ENCODE peak calls at places on chromosomes 5 and 9, in five cellular contexts. R is naive thymus-derived CD8-positive, alpha-beta T cell; D is NCI-H1694; J is stimulated activated CD8-positive, alpha-beta memory T cell treated with anti-CD3 and anti-CD28 coated beads, Interleukin-15, amount 100 ng/mL, for 48 hours; X is lower leg skin. Q is an unnamed sample.

GRCh38 chr5:65767565-65767964 is 45.6 kb downstream of the NLN start:
- DNase-seq in D (no peak), J (no peak), X (no peak), R (no peak), Q (no peak)

GRCh38 chr9:136921718-136922117 is 22.8 kb downstream of the FBXW5 start:
- DNase-seq in J (no peak), D (no peak), X (no peak), R (no peak), Q (no peak)

GRCh38 chr5:145660897-145661650 is 174.1 kb downstream of the PRELID2 start:
- DNase-seq in J (no peak), R (no peak), X (no peak), D (peak; percentile 80), Q (no peak)

GRCh38 chr5:175436403-175436802 is 7.6 kb downstream of the DRD1 start:
- DNase-seq in J (no peak), D (no peak), R (no peak), X (no peak), Q (no peak)

GRCh38 chr5:110957934-110958333 is 113.6 kb upstream of the TSLP start:
- DNase-seq in X (no peak), J (no peak), D (no peak), R (no peak), Q (no peak)

GRCh38 chr5:170896779-170897178 is 35.0 kb downstream of the RANBP17 start:
- DNase-seq in D (no peak), X (no peak), J (no peak), R (no peak), Q (no peak)

GRCh38 chr5:39560730-39561129 is 135.9 kb upstream of the DAB2 start:
- DNase-seq in D (no peak), X (no peak), R (no peak), J (no peak), Q (no peak)

GRCh38 chr9:130260816-130261765 is 4.5 kb upstream of the HMCN2 start:
- DNase-seq in X (peak; percentile 80), R (no peak), D (no peak), J (no peak), Q (no peak)

GRCh38 chr9:135887585-135888050 is 19.7 kb downstream of the CAMSAP1 start:
- DNase-seq in D (no peak), R (peak; percentile 78), J (peak; percentile 52), X (peak; percentile 81), Q (peak; percentile 35)

GRCh38 chr9:126664893-126665695 is 51.4 kb downstream of the LMX1B start:
- DNase-seq in J (no peak), R (no peak), D (no peak), X (no peak), Q (no peak)

GRCh38 chr9:128323786-128324185 is 1.1 kb downstream of the COQ4 start:
- DNase-seq in R (no peak), J (no peak), D (no peak), X (no peak), Q (no peak)

GRCh38 chr9:129697111-129697955 is 31.9 kb downstream of the PRRX2 start:
- DNase-seq in R (no peak), D (no peak), J (peak; percentile 44), X (peak; percentile 93), Q (no peak)

GRCh38 chr9:15370496-15371464 is 51.9 kb upstream of the SNAPC3 start:
- DNase-seq in R (no peak), D (no peak), J (no peak), X (no peak), Q (no peak)

GRCh38 chr9:126440938-126441337 is 114.3 kb downstream of the MVB12B start:
- DNase-seq in J (no peak), D (peak; percentile 76), R (no peak), X (peak; percentile 81), Q (no peak)

Q was measured in effector CD8-positive, alpha-beta T cell.